ENCODE peak calls at places on chromosome 22, in six cellular contexts. H is A549, E is lower lobe of right lung, B is AG09319, Q is coronary artery, O is GM23338. Y is an unnamed sample.

GRCh38 chr22:39122772-39123470 is 25.9 kb downstream of the APOBEC3H start:
- DNase-seq in Q (no peak), O (no peak), E (no peak), H (no peak), B (no peak), Y (no peak)

GRCh38 chr22:24485608-24486007 is 9.5 kb upstream of the UPB1 start:
- DNase-seq in Q (no peak), O (no peak), B (no peak), H (no peak), E (no peak), Y (no peak)

GRCh38 chr22:23522642-23523251 is 57.3 kb downstream of the IGLL1 start:
- DNase-seq in H (no peak), B (no peak), E (peak), Q (no peak), O (peak), Y (no peak)

GRCh38 chr22:30425616-30426394 is at the start of gene MTFP1:
- DNase-seq in B (no peak), O (peak), E (peak), Q (peak), H (peak), Y (no peak)

GRCh38 chr22:17862646-17863181 is 88.4 kb upstream of the BID start:
- DNase-seq in H (no peak), E (no peak), O (no peak), B (no peak), Q (no peak), Y (no peak)

GRCh38 chr22:46355369-46355995 is 20.0 kb downstream of the TRMU start:
- DNase-seq in E (peak), B (no peak), H (peak), O (peak), Q (no peak), Y (peak)

GRCh38 chr22:23281406-23282088 is 101.2 kb downstream of the BCR start:
- DNase-seq in O (peak), Q (peak), E (peak), H (peak), B (no peak), Y (peak)

GRCh38 chr22:17869285-17870096 is 95.2 kb upstream of the BID start:
- DNase-seq in E (no peak), Q (no peak), O (no peak), H (no peak), B (no peak), Y (no peak)

GRCh38 chr22:32852346-32853251 is 51.1 kb downstream of the TIMP3 start:
- DNase-seq in O (no peak), E (no peak), H (no peak), B (no peak), Q (peak), Y (no peak)

GRCh38 chr22:46049726-46050450 is 72.9 kb upstream of the WNT7B start:
- DNase-seq in H (no peak), B (no peak), E (peak), Q (peak), O (no peak), Y (no peak)

GRCh38 chr22:46851941-46852340 is 89.5 kb downstream of the TBC1D22A start:
- DNase-seq in B (no peak), O (no peak), Q (no peak), E (no peak), H (no peak), Y (no peak)

GRCh38 chr22:21876486-21877176 is 9.2 kb upstream of the MAPK1 start:
- DNase-seq in Q (no peak), B (peak), H (no peak), E (no peak), O (no peak), Y (peak)

GRCh38 chr22:41681616-41682015 is 7.1 kb downstream of the SNU13 start:
- DNase-seq in H (no peak), B (no peak), Q (no peak), O (no peak), E (no peak), Y (no peak)

GRCh38 chr22:36156515-36157419 is 3.8 kb downstream of the APOL3 start:
- DNase-seq in E (peak), B (no peak), H (no peak), O (peak), Q (peak), Y (peak)

GRCh38 chr22:27412866-27413445 is 388.6 kb downstream of the MN1 start:
- DNase-seq in H (no peak), B (no peak), E (no peak), O (no peak), Q (no peak), Y (no peak)

GRCh38 chr22:21657361-21658118 is 8.3 kb upstream of the PPIL2 start:
- DNase-seq in E (peak), Q (no peak), H (peak), B (no peak), O (peak), Y (peak)

GRCh38 chr22:35605787-35606492 is 11.2 kb downstream of the MB start:
- DNase-seq in O (no peak), Q (no peak), B (no peak), E (no peak), H (no peak), Y (no peak)

Y was measured in fibroblast of the conjunctiva.